ENCODE peak calls at places on chromosomes 6 and 20, in eight cellular contexts. N is foreskin melanocyte, A is fibroblast of lung, X is EL, D is mesothelial cell of epicardium, K is amygdala, I is activated gamma-delta T cell, B is psoas muscle. M is an unnamed sample.
A peak's percentile ranks its signal among the peaks of the same experiment; 100 is the strongest.

GRCh38 chr6:12115001-12115400 is 102.9 kb downstream of the HIVEP1 start:
- DNase-seq in B (no peak), N (no peak), I (no peak), X (no peak), A (no peak), D (no peak), K (no peak), M (no peak)

GRCh38 chr6:53664623-53665022 is 933 bp downstream of the KLHL31 start:
- DNase-seq in D (no peak), B (peak; percentile 60), K (no peak), N (no peak), X (no peak), A (no peak), I (no peak), M (no peak)

GRCh38 chr20:50450961-50451752 is 59.0 kb upstream of the PTPN1 start:
- DNase-seq in K (no peak), I (peak; percentile 27), N (no peak), X (peak; percentile 43), A (peak; percentile 77), D (no peak), B (peak; percentile 41), M (peak; percentile 32)

GRCh38 chr6:34391023-34391485 is 1.4 kb downstream of the NUDT3 start:
- DNase-seq in A (peak; percentile 81), X (peak; percentile 68), B (peak; percentile 55), N (peak; percentile 56), D (no peak), K (peak; percentile 16), I (no peak), M (peak; percentile 89)

GRCh38 chr20:46371656-46372055 is 34.8 kb downstream of the ELMO2 start:
- DNase-seq in A (no peak), N (no peak), D (no peak), X (no peak), K (no peak), B (no peak), I (no peak), M (no peak)

GRCh38 chr6:7314414-7314813 is 1.4 kb upstream of the SSR1 start:
- DNase-seq in I (no peak), K (no peak), A (no peak), X (no peak), D (no peak), N (no peak), B (no peak), M (no peak)

GRCh38 chr6:12296255-12296573 is 6.1 kb downstream of the EDN1 start:
- DNase-seq in N (no peak), I (no peak), D (no peak), X (peak; percentile 91), B (no peak), A (peak; percentile 53), K (no peak), M (peak; percentile 94)

GRCh38 chr6:113328886-113329381 is 528.2 kb upstream of the MARCKS start:
- DNase-seq in K (peak; percentile 11), A (peak; percentile 90), D (no peak), I (no peak), B (no peak), X (no peak), N (peak; percentile 79), M (peak; percentile 69)

GRCh38 chr20:40449144-40449543 is 239.9 kb downstream of the MAFB start:
- DNase-seq in K (no peak), I (no peak), N (no peak), X (no peak), B (no peak), A (no peak), D (no peak), M (no peak)

GRCh38 chr6:149501768-149502167 is 17.0 kb upstream of the ZC3H12D start:
- DNase-seq in D (no peak), I (no peak), X (no peak), B (no peak), A (no peak), K (no peak), N (no peak), M (no peak)

GRCh38 chr6:11815231-11815630 is 36.6 kb upstream of the ADTRP start:
- DNase-seq in B (no peak), K (no peak), X (peak; percentile 55), N (no peak), A (no peak), D (no peak), I (no peak), M (peak; percentile 50)

GRCh38 chr6:53651149-53651763 is 14.3 kb downstream of the KLHL31 start:
- DNase-seq in A (peak; percentile 88), K (peak; percentile 64), D (no peak), N (peak; percentile 59), B (peak; percentile 26), I (no peak), X (peak; percentile 76), M (peak; percentile 89)

GRCh38 chr6:235763-236360 is 56.4 kb upstream of the DUSP22 start:
- DNase-seq in D (no peak), A (peak; percentile 78), K (no peak), N (peak; percentile 34), B (no peak), X (peak; percentile 66), I (no peak), M (peak; percentile 71)

GRCh38 chr6:144485531-144485930 is 200.4 kb downstream of the UTRN start:
- DNase-seq in D (no peak), N (no peak), X (no peak), B (no peak), I (no peak), K (no peak), A (peak; percentile 34), M (no peak)